ENCODE peak calls at places on chromosomes 5 and 9, in four cellular contexts. Y is A549, C is HepG2, F is GM12878. R is an unnamed sample.

GRCh38 chr9:88007291-88007650 is 32.9 kb upstream of the CDK20 start:
- DNase-seq in F (no peak), C (no peak), Y (no peak), R (no peak)

GRCh38 chr9:93653762-93654161 is 77.4 kb downstream of the PHF2 start:
- DNase-seq in C (no peak), Y (no peak), F (no peak), R (no peak)

GRCh38 chr5:98341038-98341710 is 432.3 kb upstream of the RGMB start:
- DNase-seq in Y (no peak), F (no peak), C (no peak), R (no peak)

GRCh38 chr9:82883436-82883835 is 179.5 kb downstream of the RASEF start:
- DNase-seq in F (no peak), Y (no peak), C (no peak), R (no peak)

GRCh38 chr5:151253604-151253948 is 591 bp downstream of the GM2A start:
- DNase-seq in Y (no peak), C (no peak), F (no peak), R (peak; percentile 29)

GRCh38 chr5:142280066-142281011 is 44.5 kb downstream of the SPRY4 start:
- DNase-seq in F (no peak), C (peak; percentile 83), Y (no peak), R (peak; percentile 47)

GRCh38 chr5:37823433-37824152 is 16.2 kb downstream of the GDNF start:
- DNase-seq in F (no peak), Y (no peak), C (no peak), R (no peak)

GRCh38 chr9:131641618-131642495 is 96.5 kb downstream of the PRRT1B start:
- DNase-seq in F (no peak), Y (peak; percentile 23), C (no peak), R (no peak)

GRCh38 chr5:37211661-37212060 is 37.5 kb downstream of the CPLANE1 start:
- DNase-seq in F (no peak), C (no peak), Y (no peak), R (no peak)

GRCh38 chr5:38249286-38249685 is 9.1 kb upstream of the EGFLAM start:
- DNase-seq in Y (no peak), C (no peak), F (no peak), R (no peak)

GRCh38 chr9:120393386-120394057 is 186.4 kb downstream of the CDK5RAP2 start:
- DNase-seq in Y (no peak), F (no peak), C (no peak), R (no peak)

GRCh38 chr9:129889461-129889935 is 54.2 kb downstream of the USP20 start:
- DNase-seq in Y (no peak), F (no peak), C (no peak), R (no peak)

GRCh38 chr5:56746553-56746952 is 68.8 kb upstream of the MAP3K1 start:
- DNase-seq in Y (no peak), F (no peak), C (no peak), R (no peak)

GRCh38 chr9:96279927-96280326 is 22.0 kb downstream of the HSD17B3 start:
- DNase-seq in C (no peak), F (no peak), Y (no peak), R (no peak)

GRCh38 chr5:150376799-150377771 is 19.6 kb downstream of the TCOF1 start:
- DNase-seq in C (no peak), Y (no peak), F (no peak), R (no peak)

GRCh38 chr5:17021363-17021932 is 85.4 kb upstream of the MYO10 start:
- DNase-seq in F (no peak), C (no peak), Y (no peak), R (peak; percentile 53)

GRCh38 chr5:17019324-17019723 is 83.2 kb upstream of the MYO10 start:
- DNase-seq in Y (no peak), C (no peak), F (no peak), R (no peak)

GRCh38 chr5:17020586-17021362 is 84.7 kb upstream of the MYO10 start:
- DNase-seq in F (no peak), Y (no peak), C (no peak), R (no peak)

GRCh38 chr5:17024686-17025180 is 88.6 kb upstream of the MYO10 start:
- DNase-seq in Y (peak; percentile 31), F (no peak), C (no peak), R (no peak)

DNA sequence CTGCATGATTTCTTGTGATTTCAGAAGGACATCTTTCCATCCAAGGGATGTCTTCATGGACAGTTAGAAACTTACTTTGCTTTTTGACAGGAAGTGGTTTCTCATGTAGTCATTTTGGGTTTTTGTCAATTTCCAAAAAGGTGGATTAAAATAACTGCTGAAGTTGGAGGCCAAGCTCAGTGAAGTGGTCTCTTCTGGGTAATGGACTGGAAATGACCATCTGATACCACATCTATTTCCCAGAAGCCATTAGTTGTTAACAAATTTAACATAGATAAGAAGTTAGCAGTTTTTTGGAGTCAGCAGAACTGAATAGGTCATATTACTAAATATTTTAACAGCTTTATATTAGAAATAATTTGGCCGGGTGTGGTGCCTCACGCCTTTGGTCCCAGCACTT is 86.2 kb upstream of the MYO10 start:
- DNase-seq in C (no peak), Y (no peak), F (no peak), R (no peak)
- H3K27ac ChIP-seq in C (no peak overlapping the region), Y (no peak overlapping the region), F (no peak overlapping the region), R (peak overlapping the region; percentile 56)

DNA sequence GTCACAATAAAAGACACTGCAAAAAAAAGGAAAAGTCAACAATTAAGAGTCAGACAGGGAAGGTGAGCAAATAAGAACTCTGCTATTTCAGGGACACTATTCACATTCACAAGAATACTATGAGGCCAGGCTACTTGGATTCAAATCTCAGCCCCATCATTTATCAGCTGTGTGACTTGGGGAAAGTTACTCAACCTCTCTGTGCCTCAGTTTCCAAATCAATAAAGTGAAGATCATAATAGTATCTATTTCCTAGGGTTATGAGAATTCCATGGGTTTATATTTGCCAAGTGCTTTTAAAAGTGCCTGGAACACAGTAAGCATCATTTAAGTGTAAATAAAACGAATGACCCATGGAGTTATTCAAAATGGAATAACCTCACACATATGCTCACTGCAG is 56.4 kb downstream of the ALDH7A1 start:
- DNase-seq in F (no peak), C (no peak), Y (no peak), R (no peak)
- TF ChIP-seq PBX3 in F (no peak), C (no peak), Y (no peak), R (no peak)

DNA sequence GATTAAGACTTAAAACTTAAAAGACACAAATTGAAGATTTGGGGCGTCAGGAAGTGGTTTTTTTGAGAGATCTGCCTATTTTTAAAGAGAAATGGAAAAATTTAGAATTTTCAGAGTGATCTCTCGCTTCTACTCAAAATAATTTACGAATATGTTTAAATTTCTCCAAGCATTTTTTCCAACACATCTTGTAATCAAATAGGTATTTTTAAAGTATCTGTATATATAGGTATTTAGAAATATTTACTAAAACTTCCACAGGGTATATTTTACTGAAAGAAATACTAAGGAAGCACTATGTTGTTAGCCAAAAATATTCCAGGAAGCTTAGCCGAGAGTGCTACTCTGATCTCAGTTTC is 9.8 kb upstream of the PCDHB1 start:
- DNase-seq in Y (no peak), C (no peak), F (no peak), R (no peak)
- H3K4me1 ChIP-seq in Y (peaks cover 8% of the 10 kb centered on the region), C (no peaks in the 10 kb centered on the region), F (no peaks in the 10 kb centered on the region), R (no peaks in the 10 kb centered on the region)

GRCh38 chr5:42522783-42523182 is 99.5 kb downstream of the GHR start:
- DNase-seq in C (no peak), F (no peak), Y (no peak), R (no peak)
- H3K27ac ChIP-seq in C (no peak overlapping the region), F (no peak overlapping the region), Y (no peak overlapping the region), R (no peak overlapping the region)

GRCh38 chr5:181190711-181191525 is 14.1 kb downstream of the TRIM7 start:
- DNase-seq in F (no peak), C (no peak), Y (peak; percentile 66), R (peak; percentile 65)
- TF ChIP-seq PBX3 in F (no peak), C (no peak), Y (no peak), R (no peak)

GRCh38 chr5:123814796-123815479 is 303.0 kb downstream of the CSNK1G3 start:
- DNase-seq in F (no peak), C (no peak), Y (no peak), R (peak; percentile 6)
- H3K4me1 ChIP-seq in F (no peaks in the 10 kb centered on the region), C (peaks cover 3% of the 10 kb centered on the region), Y (peaks cover 28% of the 10 kb centered on the region), R (peaks cover 29% of the 10 kb centered on the region)

GRCh38 chr5:9621379-9621903 is 8.7 kb downstream of the TAS2R1 start:
- DNase-seq in C (no peak), F (no peak), Y (no peak), R (peak; percentile 56)

GRCh38 chr5:9617739-9618504 is 12.2 kb downstream of the TAS2R1 start:
- DNase-seq in F (no peak), Y (no peak), C (no peak), R (no peak)

GRCh38 chr5:9617191-9617590 is 13.0 kb downstream of the TAS2R1 start:
- DNase-seq in C (no peak), F (no peak), Y (no peak), R (no peak)

GRCh38 chr5:9622891-9623547 is 7.1 kb downstream of the TAS2R1 start:
- DNase-seq in Y (no peak), F (no peak), C (no peak), R (no peak)

GRCh38 chr5:9619331-9620092 is 10.6 kb downstream of the TAS2R1 start:
- DNase-seq in F (no peak), C (no peak), Y (no peak), R (no peak)
- H3K27ac ChIP-seq in F (no peak overlapping the region), C (no peak overlapping the region), Y (no peak overlapping the region), R (no peak overlapping the region)